ENCODE peak calls at places on chromosomes 3 and 15, in ten cellular contexts. One of them, this sample, is unnamed.

GRCh38 chr3:15291589-15292541 is 40.5 kb downstream of the SH3BP5 start:
- DNase-seq in amygdala: no peak
- DNase-seq in spleen: peak
- DNase-seq in HepG2: no peak
- DNase-seq in stimulated activated naive CD8-positive, alpha-beta T cell treated with anti-CD3 and anti-CD28 coated beads, Interleukin-15, amount 100 ng/mL, for 72 hours: peak
- DNase-seq in hepatocyte: no peak
- DNase-seq in activated T-helper 1 cell treated with anti-CD3 and anti-CD28 coated beads, Interleukin-12 subunit alpha, Interleukin-12 subunit beta, Interleukin-2, Interleukin-4 antibody, amounts not matched to agents 30 ng/mL and 10 ng/mL and 1 ng/mL, durations not matched to agents 14 hours and 24 hours and 36 hours: peak
- DNase-seq in RPMI8226: peak
- DNase-seq in activated T-helper 9 cell treated with anti-CD3 and anti-CD28 coated beads, Interleukin-2, amount 50 U/mL, for 16 hours: peak
- DNase-seq in SW480: no peak
- DNase-seq in this sample: peak

GRCh38 chr3:114878119-114878839 is 268.8 kb downstream of the ZBTB20 start:
- DNase-seq in spleen: no peak
- DNase-seq in activated T-helper 1 cell treated with anti-CD3 and anti-CD28 coated beads, Interleukin-12 subunit alpha, Interleukin-12 subunit beta, Interleukin-2, Interleukin-4 antibody, amounts not matched to agents 30 ng/mL and 10 ng/mL and 1 ng/mL, durations not matched to agents 14 hours and 24 hours and 36 hours: no peak
- DNase-seq in HepG2: no peak
- DNase-seq in amygdala: no peak
- DNase-seq in stimulated activated naive CD8-positive, alpha-beta T cell treated with anti-CD3 and anti-CD28 coated beads, Interleukin-15, amount 100 ng/mL, for 72 hours: no peak
- DNase-seq in SW480: no peak
- DNase-seq in RPMI8226: no peak
- DNase-seq in activated T-helper 9 cell treated with anti-CD3 and anti-CD28 coated beads, Interleukin-2, amount 50 U/mL, for 16 hours: no peak
- DNase-seq in hepatocyte: no peak
- DNase-seq in this sample: no peak

GRCh38 chr15:100723323-100723801 is 121.0 kb downstream of the ASB7 start:
- DNase-seq in activated T-helper 1 cell treated with anti-CD3 and anti-CD28 coated beads, Interleukin-12 subunit alpha, Interleukin-12 subunit beta, Interleukin-2, Interleukin-4 antibody, amounts not matched to agents 30 ng/mL and 10 ng/mL and 1 ng/mL, durations not matched to agents 14 hours and 24 hours and 36 hours: no peak
- DNase-seq in hepatocyte: no peak
- DNase-seq in SW480: peak
- DNase-seq in spleen: no peak
- DNase-seq in amygdala: no peak
- DNase-seq in activated T-helper 9 cell treated with anti-CD3 and anti-CD28 coated beads, Interleukin-2, amount 50 U/mL, for 16 hours: no peak
- DNase-seq in HepG2: no peak
- DNase-seq in stimulated activated naive CD8-positive, alpha-beta T cell treated with anti-CD3 and anti-CD28 coated beads, Interleukin-15, amount 100 ng/mL, for 72 hours: no peak
- DNase-seq in RPMI8226: no peak
- DNase-seq in this sample: no peak

GRCh38 chr15:66944121-66944520 is 121.3 kb upstream of the SMAD3 start:
- DNase-seq in HepG2: no peak
- DNase-seq in spleen: no peak
- DNase-seq in activated T-helper 9 cell treated with anti-CD3 and anti-CD28 coated beads, Interleukin-2, amount 50 U/mL, for 16 hours: no peak
- DNase-seq in activated T-helper 1 cell treated with anti-CD3 and anti-CD28 coated beads, Interleukin-12 subunit alpha, Interleukin-12 subunit beta, Interleukin-2, Interleukin-4 antibody, amounts not matched to agents 30 ng/mL and 10 ng/mL and 1 ng/mL, durations not matched to agents 14 hours and 24 hours and 36 hours: no peak
- DNase-seq in SW480: no peak
- DNase-seq in hepatocyte: no peak
- DNase-seq in stimulated activated naive CD8-positive, alpha-beta T cell treated with anti-CD3 and anti-CD28 coated beads, Interleukin-15, amount 100 ng/mL, for 72 hours: no peak
- DNase-seq in amygdala: no peak
- DNase-seq in RPMI8226: no peak
- DNase-seq in this sample: no peak

GRCh38 chr3:171967137-171967783 is 72.1 kb upstream of the FNDC3B start:
- DNase-seq in activated T-helper 9 cell treated with anti-CD3 and anti-CD28 coated beads, Interleukin-2, amount 50 U/mL, for 16 hours: no peak
- DNase-seq in spleen: no peak
- DNase-seq in HepG2: peak
- DNase-seq in RPMI8226: no peak
- DNase-seq in stimulated activated naive CD8-positive, alpha-beta T cell treated with anti-CD3 and anti-CD28 coated beads, Interleukin-15, amount 100 ng/mL, for 72 hours: no peak
- DNase-seq in amygdala: no peak
- DNase-seq in hepatocyte: peak
- DNase-seq in SW480: peak
- DNase-seq in activated T-helper 1 cell treated with anti-CD3 and anti-CD28 coated beads, Interleukin-12 subunit alpha, Interleukin-12 subunit beta, Interleukin-2, Interleukin-4 antibody, amounts not matched to agents 30 ng/mL and 10 ng/mL and 1 ng/mL, durations not matched to agents 14 hours and 24 hours and 36 hours: no peak
- DNase-seq in this sample: no peak

GRCh38 chr15:73346735-73347312 is 21.9 kb downstream of the HCN4 start:
- DNase-seq in SW480: peak
- DNase-seq in RPMI8226: peak
- DNase-seq in spleen: no peak
- DNase-seq in activated T-helper 9 cell treated with anti-CD3 and anti-CD28 coated beads, Interleukin-2, amount 50 U/mL, for 16 hours: peak
- DNase-seq in HepG2: peak
- DNase-seq in hepatocyte: peak
- DNase-seq in amygdala: no peak
- DNase-seq in activated T-helper 1 cell treated with anti-CD3 and anti-CD28 coated beads, Interleukin-12 subunit alpha, Interleukin-12 subunit beta, Interleukin-2, Interleukin-4 antibody, amounts not matched to agents 30 ng/mL and 10 ng/mL and 1 ng/mL, durations not matched to agents 14 hours and 24 hours and 36 hours: peak
- DNase-seq in stimulated activated naive CD8-positive, alpha-beta T cell treated with anti-CD3 and anti-CD28 coated beads, Interleukin-15, amount 100 ng/mL, for 72 hours: peak
- DNase-seq in this sample: no peak

GRCh38 chr3:116444819-116445290 is 432 bp downstream of the LSAMP start:
- DNase-seq in amygdala: no peak
- DNase-seq in spleen: no peak
- DNase-seq in RPMI8226: no peak
- DNase-seq in activated T-helper 1 cell treated with anti-CD3 and anti-CD28 coated beads, Interleukin-12 subunit alpha, Interleukin-12 subunit beta, Interleukin-2, Interleukin-4 antibody, amounts not matched to agents 30 ng/mL and 10 ng/mL and 1 ng/mL, durations not matched to agents 14 hours and 24 hours and 36 hours: no peak
- DNase-seq in hepatocyte: peak
- DNase-seq in HepG2: no peak
- DNase-seq in SW480: no peak
- DNase-seq in stimulated activated naive CD8-positive, alpha-beta T cell treated with anti-CD3 and anti-CD28 coated beads, Interleukin-15, amount 100 ng/mL, for 72 hours: no peak
- DNase-seq in activated T-helper 9 cell treated with anti-CD3 and anti-CD28 coated beads, Interleukin-2, amount 50 U/mL, for 16 hours: no peak
- DNase-seq in this sample: peak

GRCh38 chr3:159548675-159549335 is 439.8 kb upstream of the IL12A start:
- DNase-seq in HepG2: no peak
- DNase-seq in stimulated activated naive CD8-positive, alpha-beta T cell treated with anti-CD3 and anti-CD28 coated beads, Interleukin-15, amount 100 ng/mL, for 72 hours: no peak
- DNase-seq in hepatocyte: no peak
- DNase-seq in spleen: no peak
- DNase-seq in SW480: peak
- DNase-seq in amygdala: no peak
- DNase-seq in activated T-helper 1 cell treated with anti-CD3 and anti-CD28 coated beads, Interleukin-12 subunit alpha, Interleukin-12 subunit beta, Interleukin-2, Interleukin-4 antibody, amounts not matched to agents 30 ng/mL and 10 ng/mL and 1 ng/mL, durations not matched to agents 14 hours and 24 hours and 36 hours: no peak
- DNase-seq in activated T-helper 9 cell treated with anti-CD3 and anti-CD28 coated beads, Interleukin-2, amount 50 U/mL, for 16 hours: no peak
- DNase-seq in RPMI8226: no peak
- DNase-seq in this sample: no peak

GRCh38 chr15:41494922-41495735 is 1.5 kb downstream of the ITPKA start:
- DNase-seq in RPMI8226: peak
- DNase-seq in HepG2: no peak
- DNase-seq in hepatocyte: peak
- DNase-seq in SW480: no peak
- DNase-seq in activated T-helper 1 cell treated with anti-CD3 and anti-CD28 coated beads, Interleukin-12 subunit alpha, Interleukin-12 subunit beta, Interleukin-2, Interleukin-4 antibody, amounts not matched to agents 30 ng/mL and 10 ng/mL and 1 ng/mL, durations not matched to agents 14 hours and 24 hours and 36 hours: no peak
- DNase-seq in activated T-helper 9 cell treated with anti-CD3 and anti-CD28 coated beads, Interleukin-2, amount 50 U/mL, for 16 hours: no peak
- DNase-seq in spleen: peak
- DNase-seq in amygdala: no peak
- DNase-seq in stimulated activated naive CD8-positive, alpha-beta T cell treated with anti-CD3 and anti-CD28 coated beads, Interleukin-15, amount 100 ng/mL, for 72 hours: peak
- DNase-seq in this sample: no peak

GRCh38 chr3:66408458-66408857 is 92.4 kb downstream of the LRIG1 start:
- DNase-seq in hepatocyte: no peak
- DNase-seq in SW480: no peak
- DNase-seq in RPMI8226: no peak
- DNase-seq in stimulated activated naive CD8-positive, alpha-beta T cell treated with anti-CD3 and anti-CD28 coated beads, Interleukin-15, amount 100 ng/mL, for 72 hours: no peak
- DNase-seq in amygdala: no peak
- DNase-seq in activated T-helper 9 cell treated with anti-CD3 and anti-CD28 coated beads, Interleukin-2, amount 50 U/mL, for 16 hours: no peak
- DNase-seq in activated T-helper 1 cell treated with anti-CD3 and anti-CD28 coated beads, Interleukin-12 subunit alpha, Interleukin-12 subunit beta, Interleukin-2, Interleukin-4 antibody, amounts not matched to agents 30 ng/mL and 10 ng/mL and 1 ng/mL, durations not matched to agents 14 hours and 24 hours and 36 hours: no peak
- DNase-seq in HepG2: no peak
- DNase-seq in spleen: no peak
- DNase-seq in this sample: no peak

GRCh38 chr3:126134219-126134975 is 46.0 kb downstream of the ALDH1L1 start:
- DNase-seq in SW480: peak
- DNase-seq in activated T-helper 9 cell treated with anti-CD3 and anti-CD28 coated beads, Interleukin-2, amount 50 U/mL, for 16 hours: no peak
- DNase-seq in amygdala: no peak
- DNase-seq in RPMI8226: peak
- DNase-seq in activated T-helper 1 cell treated with anti-CD3 and anti-CD28 coated beads, Interleukin-12 subunit alpha, Interleukin-12 subunit beta, Interleukin-2, Interleukin-4 antibody, amounts not matched to agents 30 ng/mL and 10 ng/mL and 1 ng/mL, durations not matched to agents 14 hours and 24 hours and 36 hours: peak
- DNase-seq in stimulated activated naive CD8-positive, alpha-beta T cell treated with anti-CD3 and anti-CD28 coated beads, Interleukin-15, amount 100 ng/mL, for 72 hours: peak
- DNase-seq in spleen: peak
- DNase-seq in hepatocyte: peak
- DNase-seq in HepG2: peak
- DNase-seq in this sample: peak

GRCh38 chr3:134078169-134078821 is 48.6 kb upstream of the SLCO2A1 start:
- DNase-seq in amygdala: no peak
- DNase-seq in hepatocyte: no peak
- DNase-seq in RPMI8226: no peak
- DNase-seq in HepG2: no peak
- DNase-seq in activated T-helper 1 cell treated with anti-CD3 and anti-CD28 coated beads, Interleukin-12 subunit alpha, Interleukin-12 subunit beta, Interleukin-2, Interleukin-4 antibody, amounts not matched to agents 30 ng/mL and 10 ng/mL and 1 ng/mL, durations not matched to agents 14 hours and 24 hours and 36 hours: no peak
- DNase-seq in spleen: peak
- DNase-seq in stimulated activated naive CD8-positive, alpha-beta T cell treated with anti-CD3 and anti-CD28 coated beads, Interleukin-15, amount 100 ng/mL, for 72 hours: no peak
- DNase-seq in activated T-helper 9 cell treated with anti-CD3 and anti-CD28 coated beads, Interleukin-2, amount 50 U/mL, for 16 hours: no peak
- DNase-seq in SW480: no peak
- DNase-seq in this sample: no peak

This sample was measured in cerebellum.